ENCODE peak calls at places on chromosomes 6 and 20, in seven cellular contexts. F is left lung; Z is CD4-positive, alpha-beta T cell; V is lower lobe of right lung; U is foreskin keratinocyte; S is upper lobe of left lung; N is PC-9. R is an unnamed sample. For H3K27me3, the result is how much of the 10 kb centered on the place peaks cover.

GRCh38 chr6:139708342-139709199 is 334.1 kb upstream of the CITED2 start:
- DNase-seq in F (no peak), Z (no peak), V (no peak), U (peak), S (no peak), N (peak), R (no peak)

GRCh38 chr20:10020937-10021336 is 13.8 kb upstream of the ANKEF1 start:
- DNase-seq in F (no peak), Z (no peak), V (no peak), U (no peak), S (no peak), N (no peak), R (no peak)

GRCh38 chr20:63333241-63333836 is 27.8 kb downstream of the CHRNA4 start:
- DNase-seq in F (peak), Z (no peak), V (no peak), U (peak), S (peak), N (no peak), R (no peak)

GRCh38 chr6:131215212-131215611 is 79.9 kb downstream of the AKAP7 start:
- DNase-seq in F (peak), Z (no peak), V (no peak), U (no peak), S (no peak), N (no peak), R (no peak)

GRCh38 chr6:31815025-31815838 is at the start of the genes HSPA1A and HSPA1L:
- DNase-seq in F (peak), Z (peak), V (peak), U (peak), S (peak), N (peak), R (no peak)

GRCh38 chr6:14035448-14035847 is 82.1 kb upstream of the CD83 start:
- DNase-seq in F (no peak), Z (no peak), V (no peak), U (peak), S (no peak), N (peak), R (no peak)

GRCh38 chr6:148905111-148905870 is 158.5 kb downstream of the UST start:
- DNase-seq in F (no peak), Z (no peak), V (no peak), U (no peak), S (no peak), N (no peak), R (no peak)

GRCh38 chr6:89745728-89746127 is 73.9 kb downstream of the MDN1 start:
- DNase-seq in F (no peak), Z (no peak), V (no peak), U (peak), S (no peak), N (no peak), R (no peak)

GRCh38 chr6:71929047-71929446 is 42.7 kb downstream of the RIMS1 start:
- DNase-seq in F (no peak), Z (no peak), V (no peak), U (no peak), S (no peak), N (no peak), R (no peak)

GRCh38 chr6:28807682-28808280 is 116.0 kb downstream of the TRIM27 start:
- DNase-seq in F (no peak), Z (no peak), V (no peak), U (peak), S (no peak), N (peak), R (peak)

GRCh38 chr6:44678252-44678935 is 290.9 kb downstream of the CDC5L start:
- DNase-seq in F (no peak), Z (no peak), V (no peak), U (no peak), S (peak), N (no peak), R (no peak)

GRCh38 chr6:53793318-53793975 is 1.4 kb upstream of the LRRC1 start:
- DNase-seq in F (peak), Z (no peak), V (peak), U (peak), S (peak), N (peak), R (peak)

GRCh38 chr6:1479095-1479494 is 89.7 kb downstream of the FOXF2 start:
- DNase-seq in F (no peak), Z (no peak), V (no peak), U (no peak), S (no peak), N (no peak), R (no peak)

GRCh38 chr6:113276631-113277030 is 580.5 kb upstream of the MARCKS start:
- DNase-seq in F (no peak), Z (no peak), V (no peak), U (no peak), S (no peak), N (no peak), R (no peak)

GRCh38 chr6:21668794-21669193 is 75.2 kb downstream of the SOX4 start:
- DNase-seq in F (no peak), Z (no peak), V (no peak), U (no peak), S (no peak), N (no peak), R (no peak)

GRCh38 chr6:33826537-33826936 is 22.7 kb upstream of the MLN start:
- DNase-seq in F (no peak), Z (no peak), V (no peak), U (no peak), S (no peak), N (no peak), R (no peak)

GRCh38 chr20:54389872-54390271 is 85.5 kb upstream of the DOK5 start:
- DNase-seq in F (no peak), Z (no peak), V (no peak), U (no peak), S (no peak), N (no peak), R (no peak)

DNA sequence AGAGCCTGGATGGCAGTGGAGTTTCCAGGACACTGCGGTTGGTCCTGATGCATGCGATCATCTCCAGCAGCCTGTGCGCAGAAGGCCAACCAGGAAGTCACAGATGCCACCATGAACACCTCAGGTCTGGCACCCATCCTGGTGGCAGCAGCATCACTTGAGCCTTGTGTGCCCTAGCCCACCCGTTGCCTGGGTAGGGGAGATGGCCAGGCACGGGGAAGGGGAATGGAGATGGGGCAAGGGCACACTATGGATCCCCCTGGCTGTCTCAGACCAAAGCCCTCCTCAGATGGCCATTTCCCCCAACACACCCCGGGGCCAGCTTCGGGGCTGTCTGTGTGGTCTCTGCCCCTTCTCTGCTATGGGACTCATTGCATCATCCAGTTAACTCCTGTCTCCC is 58.3 kb downstream of the GNAS-AS1 start:
- DNase-seq in F (no peak), Z (no peak), V (no peak), U (no peak), S (peak), N (no peak), R (no peak)
- H3K27me3 ChIP-seq in F (under half), Z (under half), V (under half), U (under half), S (under half), N (half or more), R (under half)

GRCh38 chr6:42084889-42085288 is 34.6 kb downstream of the TAF8 start:
- DNase-seq in F (no peak), Z (no peak), V (no peak), U (no peak), S (no peak), N (no peak), R (no peak)
- TF ChIP-seq CTCF in F (no peak), Z (no peak), V (no peak), U (peak), S (no peak), N (no peak), R (no peak)

GRCh38 chr6:26594128-26594493 is 2.6 kb upstream of the ABT1 start:
- DNase-seq in F (no peak), Z (no peak), V (no peak), U (no peak), S (no peak), N (no peak), R (no peak)

GRCh38 chr6:26593278-26594127 is 3.2 kb upstream of the ABT1 start:
- DNase-seq in F (no peak), Z (no peak), V (no peak), U (no peak), S (no peak), N (no peak), R (no peak)

GRCh38 chr6:26595669-26596269 is 984 bp upstream of the ABT1 start:
- DNase-seq in F (peak), Z (peak), V (peak), U (peak), S (peak), N (peak), R (peak)

GRCh38 chr6:26594730-26595632 is 1.8 kb upstream of the ABT1 start:
- DNase-seq in F (no peak), Z (no peak), V (no peak), U (peak), S (no peak), N (peak), R (no peak)

GRCh38 chr6:26592649-26593048 is 4.1 kb upstream of the ABT1 start:
- DNase-seq in F (no peak), Z (no peak), V (no peak), U (no peak), S (no peak), N (no peak), R (no peak)
- H3K27me3 ChIP-seq in F (under half), Z (under half), V (under half), U (under half), S (under half), N (under half), R (under half)

DNA sequence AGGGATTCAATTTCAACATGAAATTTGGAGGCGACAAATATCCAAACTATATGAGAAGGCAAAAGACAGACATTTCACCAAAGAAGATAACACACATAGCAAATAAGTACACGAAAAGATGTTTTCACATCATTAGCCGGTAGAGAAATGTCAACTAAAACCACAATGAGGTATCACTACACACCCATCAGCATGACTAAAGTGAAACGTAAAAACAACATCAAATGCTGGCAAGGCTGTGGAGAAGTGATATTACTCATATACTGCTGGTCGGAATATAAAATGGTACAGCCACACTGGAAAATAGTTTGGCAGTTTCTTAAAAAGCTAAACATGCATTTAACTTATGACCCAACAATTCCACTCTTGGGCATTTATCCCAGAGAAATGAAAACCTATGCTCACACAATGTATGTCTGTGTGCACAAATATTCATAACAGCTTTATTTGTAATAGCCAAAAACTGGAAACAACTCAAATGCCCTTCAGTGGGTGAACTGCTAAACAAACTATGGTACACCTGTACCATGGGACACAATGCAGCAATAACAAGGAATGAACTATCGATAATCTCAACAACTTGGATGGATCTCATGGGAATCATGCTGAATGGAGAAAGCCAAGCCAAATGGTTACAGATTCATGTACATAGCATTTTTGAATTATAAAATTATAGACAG is 8.7 kb downstream of the ADAT2 start:
- DNase-seq in F (no peak), Z (no peak), V (no peak), U (no peak), S (no peak), N (no peak), R (no peak)
- TF ChIP-seq CTCF in F (no peak), Z (no peak), V (no peak), U (no peak), S (no peak), N (no peak), R (no peak)

R was measured in HL-60.